ENCODE peak calls at places on chromosomes 2 and 18, in four cellular contexts. One of them, this sample, is unnamed. For H3K27me3, the result is how much of the 10 kb centered on the place peaks cover.

GRCh38 chr2:157890960-157891629 is 15.0 kb upstream of the ACVR1 start:
- DNase-seq in fibroblast of lung: no peak
- DNase-seq in hepatocyte: no peak
- DNase-seq in esophagus squamous epithelium: no peak
- DNase-seq in this sample: no peak

GRCh38 chr2:207394812-207395534 is 134.8 kb upstream of the CREB1 start:
- DNase-seq in fibroblast of lung: peak
- DNase-seq in esophagus squamous epithelium: no peak
- DNase-seq in hepatocyte: peak
- DNase-seq in this sample: no peak

GRCh38 chr2:185978634-185979405 is 240.2 kb downstream of the FSIP2 start:
- DNase-seq in fibroblast of lung: peak
- DNase-seq in hepatocyte: peak
- DNase-seq in esophagus squamous epithelium: no peak
- DNase-seq in this sample: no peak

GRCh38 chr2:105398522-105399206 is at the start of gene FHL2:
- DNase-seq in esophagus squamous epithelium: no peak
- DNase-seq in fibroblast of lung: peak
- DNase-seq in hepatocyte: peak
- DNase-seq in this sample: peak

GRCh38 chr18:45383228-45383627 is 232.0 kb upstream of the SLC14A2 start:
- DNase-seq in esophagus squamous epithelium: no peak
- DNase-seq in hepatocyte: no peak
- DNase-seq in fibroblast of lung: no peak
- DNase-seq in this sample: no peak

GRCh38 chr2:177393381-177393780 is 808 bp downstream of the AGPS start:
- DNase-seq in fibroblast of lung: peak
- DNase-seq in esophagus squamous epithelium: no peak
- DNase-seq in hepatocyte: peak
- DNase-seq in this sample: no peak

GRCh38 chr2:189467593-189467992 is 26.3 kb downstream of the WDR75 start:
- DNase-seq in hepatocyte: no peak
- DNase-seq in esophagus squamous epithelium: no peak
- DNase-seq in fibroblast of lung: no peak
- DNase-seq in this sample: no peak

GRCh38 chr18:54882318-54882717 is 54.0 kb downstream of the RAB27B start:
- DNase-seq in hepatocyte: no peak
- DNase-seq in fibroblast of lung: no peak
- DNase-seq in esophagus squamous epithelium: no peak
- DNase-seq in this sample: no peak

GRCh38 chr2:183284606-183285005 is 160.4 kb downstream of the NUP35 start:
- DNase-seq in esophagus squamous epithelium: no peak
- DNase-seq in fibroblast of lung: peak
- DNase-seq in hepatocyte: no peak
- DNase-seq in this sample: no peak

GRCh38 chr18:22705328-22705727 is 227.8 kb upstream of the RBBP8 start:
- DNase-seq in esophagus squamous epithelium: no peak
- DNase-seq in fibroblast of lung: peak
- DNase-seq in hepatocyte: peak
- DNase-seq in this sample: no peak

GRCh38 chr2:169069341-169069740 is at the start of gene DHRS9:
- DNase-seq in esophagus squamous epithelium: no peak
- DNase-seq in fibroblast of lung: peak
- DNase-seq in hepatocyte: peak
- DNase-seq in this sample: no peak

GRCh38 chr2:130836501-130837174 is at the start of gene ARHGEF4:
- DNase-seq in esophagus squamous epithelium: no peak
- DNase-seq in hepatocyte: peak
- DNase-seq in fibroblast of lung: no peak
- DNase-seq in this sample: no peak

GRCh38 chr2:172496096-172496709 is 59.7 kb upstream of the PDK1 start:
- DNase-seq in fibroblast of lung: no peak
- DNase-seq in hepatocyte: no peak
- DNase-seq in esophagus squamous epithelium: no peak
- DNase-seq in this sample: no peak

GRCh38 chr18:77055429-77056310 is 76.9 kb downstream of the MBP start:
- DNase-seq in hepatocyte: no peak
- DNase-seq in esophagus squamous epithelium: no peak
- DNase-seq in fibroblast of lung: no peak
- DNase-seq in this sample: no peak

GRCh38 chr2:40032650-40033319 is 253.7 kb upstream of the THUMPD2 start:
- DNase-seq in fibroblast of lung: peak
- DNase-seq in esophagus squamous epithelium: no peak
- DNase-seq in hepatocyte: no peak
- DNase-seq in this sample: no peak

GRCh38 chr2:111238336-111238735 is 117.6 kb downstream of the BCL2L11 start:
- DNase-seq in fibroblast of lung: peak
- DNase-seq in hepatocyte: no peak
- DNase-seq in esophagus squamous epithelium: no peak
- DNase-seq in this sample: no peak

GRCh38 chr18:4069183-4069582 is 385.9 kb downstream of the DLGAP1 start:
- DNase-seq in esophagus squamous epithelium: no peak
- DNase-seq in fibroblast of lung: no peak
- DNase-seq in hepatocyte: no peak
- DNase-seq in this sample: no peak

GRCh38 chr2:203909192-203909945 is 27.2 kb upstream of the ICOS start:
- DNase-seq in hepatocyte: peak
- DNase-seq in fibroblast of lung: peak
- DNase-seq in esophagus squamous epithelium: no peak
- DNase-seq in this sample: no peak

GRCh38 chr2:202429164-202429980 is 53.2 kb downstream of the BMPR2 start:
- DNase-seq in esophagus squamous epithelium: no peak
- DNase-seq in fibroblast of lung: peak
- DNase-seq in hepatocyte: peak
- DNase-seq in this sample: no peak

GRCh38 chr18:53850918-53851317 is 373.6 kb downstream of the MBD2 start:
- DNase-seq in esophagus squamous epithelium: no peak
- DNase-seq in fibroblast of lung: no peak
- DNase-seq in hepatocyte: no peak
- DNase-seq in this sample: no peak

GRCh38 chr2:239376942-239377531 is 23.8 kb downstream of the HDAC4 start:
- DNase-seq in hepatocyte: no peak
- DNase-seq in fibroblast of lung: no peak
- DNase-seq in esophagus squamous epithelium: no peak
- DNase-seq in this sample: no peak

GRCh38 chr2:35585972-35586371 is 769.6 kb upstream of the CRIM1 start:
- DNase-seq in esophagus squamous epithelium: no peak
- DNase-seq in fibroblast of lung: no peak
- DNase-seq in hepatocyte: no peak
- DNase-seq in this sample: no peak

GRCh38 chr2:127355407-127356008 is 32.3 kb downstream of the MAP3K2 start:
- DNase-seq in fibroblast of lung: no peak
- DNase-seq in esophagus squamous epithelium: no peak
- DNase-seq in hepatocyte: no peak
- DNase-seq in this sample: no peak

GRCh38 chr2:16386000-16386399 is 279.6 kb downstream of the CYRIA start:
- DNase-seq in hepatocyte: no peak
- DNase-seq in esophagus squamous epithelium: no peak
- DNase-seq in fibroblast of lung: no peak
- DNase-seq in this sample: no peak

GRCh38 chr18:23809411-23809810 is 120.2 kb downstream of the LAMA3 start:
- DNase-seq in hepatocyte: no peak
- DNase-seq in esophagus squamous epithelium: no peak
- DNase-seq in fibroblast of lung: no peak
- DNase-seq in this sample: peak

GRCh38 chr2:202375611-202376408 is at the start of gene BMPR2:
- DNase-seq in hepatocyte: peak
- DNase-seq in fibroblast of lung: peak
- DNase-seq in esophagus squamous epithelium: peak
- DNase-seq in this sample: peak

GRCh38 chr2:239369631-239370161 is 31.1 kb downstream of the HDAC4 start:
- DNase-seq in fibroblast of lung: no peak
- DNase-seq in esophagus squamous epithelium: no peak
- DNase-seq in hepatocyte: no peak
- DNase-seq in this sample: no peak

GRCh38 chr2:84223191-84223590 is 235.9 kb downstream of the SUCLG1 start:
- DNase-seq in esophagus squamous epithelium: no peak
- DNase-seq in hepatocyte: no peak
- DNase-seq in fibroblast of lung: peak
- DNase-seq in this sample: no peak

GRCh38 chr2:139123795-139124194 is 343.6 kb upstream of the NXPH2 start:
- DNase-seq in esophagus squamous epithelium: no peak
- DNase-seq in hepatocyte: no peak
- DNase-seq in fibroblast of lung: no peak
- DNase-seq in this sample: no peak

DNA sequence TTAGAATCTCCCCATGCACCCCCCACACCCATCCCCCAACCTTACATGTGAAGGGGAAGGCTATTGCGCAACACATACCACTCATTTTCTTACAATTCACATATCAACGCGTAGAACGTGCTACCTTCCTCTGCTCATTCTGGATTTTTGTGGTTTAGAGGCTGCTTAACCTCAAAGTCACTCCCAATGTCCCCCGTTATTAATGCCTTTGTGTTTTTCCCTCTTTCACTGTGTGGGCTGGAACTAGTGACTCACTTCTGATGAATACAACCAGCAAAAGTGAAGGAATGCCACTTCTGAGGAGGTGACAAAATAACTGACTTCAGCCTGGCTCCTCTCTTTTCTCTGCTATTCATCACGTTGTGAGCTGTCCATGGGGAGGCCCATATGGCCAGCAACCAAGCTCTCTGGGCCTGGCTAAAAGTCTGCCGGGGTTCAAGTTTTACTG is 342.5 kb upstream of the NXPH2 start:
- DNase-seq in fibroblast of lung: peak
- DNase-seq in hepatocyte: peak
- DNase-seq in esophagus squamous epithelium: no peak
- DNase-seq in this sample: no peak
- H3K27me3 ChIP-seq in fibroblast of lung: under half
- H3K27me3 ChIP-seq in hepatocyte: under half
- H3K27me3 ChIP-seq in esophagus squamous epithelium: under half
- H3K27me3 ChIP-seq in this sample: under half

GRCh38 chr2:23565374-23565773 is 180.4 kb downstream of the KLHL29 start:
- DNase-seq in esophagus squamous epithelium: no peak
- DNase-seq in fibroblast of lung: no peak
- DNase-seq in hepatocyte: no peak
- DNase-seq in this sample: no peak
- H3K27ac ChIP-seq in esophagus squamous epithelium: peak
- H3K27ac ChIP-seq in fibroblast of lung: no peak
- H3K27ac ChIP-seq in hepatocyte: no peak
- H3K27ac ChIP-seq in this sample: peak

GRCh38 chr2:215868886-215869285 is 144.5 kb downstream of the MREG start:
- DNase-seq in esophagus squamous epithelium: no peak
- DNase-seq in hepatocyte: no peak
- DNase-seq in fibroblast of lung: no peak
- DNase-seq in this sample: no peak

GRCh38 chr2:215870088-215870490 is 143.3 kb downstream of the MREG start:
- DNase-seq in esophagus squamous epithelium: no peak
- DNase-seq in fibroblast of lung: peak
- DNase-seq in hepatocyte: peak
- DNase-seq in this sample: no peak

GRCh38 chr2:215874418-215874817 is 138.9 kb downstream of the MREG start:
- DNase-seq in hepatocyte: no peak
- DNase-seq in fibroblast of lung: no peak
- DNase-seq in esophagus squamous epithelium: no peak
- DNase-seq in this sample: no peak

GRCh38 chr2:215866594-215866993 is 146.8 kb downstream of the MREG start:
- DNase-seq in esophagus squamous epithelium: no peak
- DNase-seq in hepatocyte: no peak
- DNase-seq in fibroblast of lung: no peak
- DNase-seq in this sample: no peak

GRCh38 chr2:215870986-215871385 is 142.4 kb downstream of the MREG start:
- DNase-seq in fibroblast of lung: no peak
- DNase-seq in esophagus squamous epithelium: no peak
- DNase-seq in hepatocyte: no peak
- DNase-seq in this sample: no peak
- TF ChIP-seq CTCF in fibroblast of lung: peak
- TF ChIP-seq CTCF in esophagus squamous epithelium: peak
- TF ChIP-seq CTCF in hepatocyte: peak
- TF ChIP-seq CTCF in this sample: no peak

DNA sequence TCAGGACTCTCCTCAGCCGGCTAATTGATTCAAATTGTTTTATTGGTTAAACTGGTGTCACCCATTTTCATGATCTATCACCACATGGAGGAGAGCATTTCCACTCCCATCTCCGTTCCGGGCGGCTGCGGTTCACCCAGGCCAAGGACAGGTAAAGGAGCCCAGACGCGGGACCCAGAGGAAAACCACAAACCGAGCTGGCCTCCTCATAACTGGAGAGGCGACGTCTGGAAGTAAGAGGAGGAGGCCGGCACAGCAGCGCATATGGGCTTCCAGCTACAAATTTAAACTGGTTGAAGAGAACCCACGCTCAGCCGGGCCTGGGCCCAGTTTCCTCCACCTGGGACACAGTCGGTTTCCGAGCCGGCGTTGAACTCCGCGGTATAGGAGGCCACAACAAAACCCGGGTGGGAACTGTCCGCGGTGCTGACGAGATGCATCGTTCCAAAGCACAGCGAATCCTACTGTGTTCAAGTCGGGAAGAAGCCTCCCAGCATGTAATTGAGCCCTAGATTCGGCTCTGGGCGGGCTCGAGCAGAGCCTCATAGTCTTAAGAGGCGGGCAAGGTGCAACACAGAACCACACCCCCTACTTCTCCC is 3.0 kb upstream of the SKOR2 start:
- DNase-seq in fibroblast of lung: peak
- DNase-seq in hepatocyte: peak
- DNase-seq in esophagus squamous epithelium: no peak
- DNase-seq in this sample: no peak
- H3K27me3 ChIP-seq in fibroblast of lung: under half
- H3K27me3 ChIP-seq in hepatocyte: half or more
- H3K27me3 ChIP-seq in esophagus squamous epithelium: under half
- H3K27me3 ChIP-seq in this sample: half or more

GRCh38 chr2:52916976-52917375 is 850.6 kb upstream of the CHAC2 start:
- DNase-seq in esophagus squamous epithelium: no peak
- DNase-seq in hepatocyte: no peak
- DNase-seq in fibroblast of lung: no peak
- DNase-seq in this sample: no peak

GRCh38 chr2:52919668-52920067 is 847.9 kb upstream of the CHAC2 start:
- DNase-seq in hepatocyte: peak
- DNase-seq in fibroblast of lung: no peak
- DNase-seq in esophagus squamous epithelium: no peak
- DNase-seq in this sample: no peak

DNA sequence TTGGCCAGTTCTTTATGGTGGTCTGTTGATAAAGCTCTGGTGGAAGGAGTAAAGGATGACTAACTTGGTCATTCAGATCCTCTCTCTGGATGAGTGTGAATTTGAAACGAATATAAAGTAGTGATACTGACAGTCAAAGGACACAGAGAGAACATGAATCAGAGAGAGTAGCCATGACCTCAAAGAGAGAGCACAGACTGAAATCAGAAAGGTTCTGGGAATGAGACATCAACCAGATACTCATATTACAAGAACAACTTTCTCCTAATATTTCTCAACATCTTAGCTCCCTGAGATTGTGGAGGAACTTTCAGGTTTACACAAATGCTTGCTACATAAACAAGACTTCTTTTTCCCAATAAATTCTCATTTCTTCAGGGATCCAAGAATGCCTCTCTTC is 849.1 kb upstream of the CHAC2 start:
- DNase-seq in esophagus squamous epithelium: no peak
- DNase-seq in hepatocyte: no peak
- DNase-seq in fibroblast of lung: peak
- DNase-seq in this sample: no peak
- H3K27ac ChIP-seq in esophagus squamous epithelium: no peak
- H3K27ac ChIP-seq in hepatocyte: no peak
- H3K27ac ChIP-seq in fibroblast of lung: no peak
- H3K27ac ChIP-seq in this sample: no peak

GRCh38 chr2:218368621-218369153 is 12.0 kb downstream of the CATIP start:
- DNase-seq in hepatocyte: no peak
- DNase-seq in esophagus squamous epithelium: no peak
- DNase-seq in fibroblast of lung: peak
- DNase-seq in this sample: no peak
- TF ChIP-seq CTCF in hepatocyte: no peak
- TF ChIP-seq CTCF in esophagus squamous epithelium: no peak
- TF ChIP-seq CTCF in fibroblast of lung: no peak
- TF ChIP-seq CTCF in this sample: no peak

This sample was measured in gastrocnemius medialis.